ENCODE peak calls at places on chromosomes 12 and 14, in four cellular contexts. D is astrocyte of the hippocampus; U is activated CD4-positive, alpha-beta T cell treated with anti-CD3 and anti-CD28 coated beads, Interleukin-2, amount 10 ng/mL, durations not matched to agents 24 days and 14 days; E is DMS53. I is an unnamed sample.
A peak's percentile ranks its signal among the peaks of the same experiment; 100 is the strongest.

GRCh38 chr12:45388545-45388944 is 172.7 kb downstream of the ANO6 start:
- DNase-seq in U (no peak), D (peak; percentile 70), E (peak; percentile 68), I (no peak)

GRCh38 chr14:65709576-65709975 is 297.0 kb downstream of the FUT8 start:
- DNase-seq in E (no peak), D (peak; percentile 3), U (no peak), I (no peak)

GRCh38 chr12:75766263-75767160 is 255.1 kb upstream of the KRR1 start:
- DNase-seq in D (peak; percentile 32), U (no peak), E (peak; percentile 84), I (no peak)

GRCh38 chr12:105113094-105113493 is 5.6 kb downstream of the WASHC4 start:
- DNase-seq in D (no peak), E (no peak), U (no peak), I (no peak)

GRCh38 chr12:124774462-124775167 is 89.0 kb downstream of the SCARB1 start:
- DNase-seq in E (no peak), U (peak; percentile 90), D (peak; percentile 96), I (no peak)

GRCh38 chr14:91835197-91835919 is 32.0 kb downstream of the TC2N start:
- DNase-seq in D (no peak), E (peak; percentile 52), U (peak; percentile 71), I (no peak)

GRCh38 chr14:23829736-23830474 is 123.7 kb upstream of the DHRS4 start:
- DNase-seq in U (no peak), D (peak; percentile 92), E (peak; percentile 66), I (peak; percentile 89)

GRCh38 chr14:80310950-80311349 is 99.6 kb upstream of the DIO2 start:
- DNase-seq in D (no peak), U (no peak), E (no peak), I (no peak)

GRCh38 chr12:27505124-27505523 is 18.9 kb upstream of the PPFIBP1 start:
- DNase-seq in E (no peak), D (peak; percentile 44), U (no peak), I (no peak)

GRCh38 chr14:36430662-36431084 is 89.4 kb downstream of the NKX2-1 start:
- DNase-seq in D (no peak), U (no peak), E (no peak), I (no peak)

GRCh38 chr12:110754101-110754793 is 11.6 kb upstream of the PPP1CC start:
- DNase-seq in E (no peak), U (no peak), D (no peak), I (no peak)

GRCh38 chr12:108146035-108146893 is 17.2 kb downstream of the WSCD2 start:
- DNase-seq in D (no peak), E (no peak), U (no peak), I (no peak)

GRCh38 chr14:36054353-36055051 is 122.0 kb downstream of the PTCSC3 start:
- DNase-seq in D (no peak), U (no peak), E (no peak), I (no peak)

GRCh38 chr12:131863711-131864396 is 30.6 kb upstream of the ULK1 start:
- DNase-seq in D (no peak), E (no peak), U (no peak), I (no peak)

GRCh38 chr12:81692008-81692407 is 67.1 kb downstream of the PPFIA2 start:
- DNase-seq in U (no peak), E (peak; percentile 58), D (peak; percentile 7), I (no peak)

GRCh38 chr14:56124296-56124695 is 6.1 kb downstream of the PELI2 start:
- DNase-seq in E (peak; percentile 69), U (no peak), D (no peak), I (no peak)

GRCh38 chr12:4477133-4477532 is 31.5 kb upstream of the FGF6 start:
- DNase-seq in U (no peak), D (no peak), E (no peak), I (no peak)

GRCh38 chr14:55129428-55130193 is 559 bp downstream of the LGALS3 start:
- DNase-seq in U (peak; percentile 83), D (peak; percentile 86), E (peak; percentile 78), I (no peak)

GRCh38 chr12:52688481-52688880 is 8.3 kb upstream of the KRT1 start:
- DNase-seq in U (no peak), E (no peak), D (no peak), I (no peak)

GRCh38 chr12:56900583-56900982 is 33.6 kb downstream of the SDR9C7 start:
- DNase-seq in U (no peak), E (peak; percentile 34), D (peak; percentile 5), I (peak; percentile 26)

GRCh38 chr12:109741970-109742372 is 28.3 kb downstream of the FAM222A start:
- DNase-seq in D (no peak), U (no peak), E (no peak), I (no peak)

GRCh38 chr12:23493690-23494101 is 455.8 kb downstream of the SOX5 start:
- DNase-seq in U (no peak), D (peak; percentile 42), E (peak; percentile 64), I (no peak)

GRCh38 chr14:69139743-69140142 is 13.2 kb downstream of the DCAF5 start:
- DNase-seq in D (no peak), U (no peak), E (no peak), I (no peak)

GRCh38 chr14:23539209-23539866 is 12.2 kb downstream of the ZFHX2 start:
- DNase-seq in E (peak; percentile 51), D (peak; percentile 71), U (peak; percentile 82), I (no peak)

GRCh38 chr14:51357250-51357649 is 117.2 kb downstream of the TMX1 start:
- DNase-seq in E (no peak), U (no peak), D (peak; percentile 54), I (no peak)

GRCh38 chr12:88579941-88580871 is at the start of gene KITLG:
- DNase-seq in U (peak; percentile 72), D (peak; percentile 95), E (peak; percentile 97), I (no peak)

GRCh38 chr12:76766161-76766560 is 2.2 kb downstream of the ZDHHC17 start:
- DNase-seq in U (no peak), D (no peak), E (no peak), I (no peak)

GRCh38 chr14:31000629-31001338 is 24.7 kb upstream of the AP4S1 start:
- DNase-seq in D (no peak), U (no peak), E (no peak), I (no peak)

GRCh38 chr12:125373375-125373774 is 308.1 kb downstream of the AACS start:
- DNase-seq in E (no peak), U (no peak), D (no peak), I (no peak)

GRCh38 chr12:63844391-63845341 is at the start of gene SRGAP1:
- DNase-seq in D (peak; percentile 82), U (peak; percentile 59), E (peak; percentile 83), I (no peak)

GRCh38 chr14:86714153-86714552 is 1184.2 kb downstream of the FLRT2 start:
- DNase-seq in E (no peak), D (no peak), U (no peak), I (no peak)

GRCh38 chr14:93915070-93915705 is 12.0 kb upstream of the FAM181A start:
- DNase-seq in U (no peak), D (no peak), E (no peak), I (no peak)

GRCh38 chr12:45789025-45789424 is 59.5 kb downstream of the ARID2 start:
- DNase-seq in E (peak; percentile 18), U (no peak), D (no peak), I (no peak)

GRCh38 chr14:68626386-68626785 is 166.5 kb downstream of the ZFP36L1 start:
- DNase-seq in D (no peak), E (no peak), U (no peak), I (no peak)

GRCh38 chr12:8818526-8818925 is 3.9 kb upstream of the A2ML1 start:
- DNase-seq in D (no peak), U (no peak), E (no peak), I (no peak)

GRCh38 chr12:72018036-72018435 is 79.4 kb downstream of the TPH2 start:
- DNase-seq in D (no peak), U (no peak), E (no peak), I (no peak)

GRCh38 chr14:65222434-65222833 is 120.1 kb upstream of the MAX start:
- DNase-seq in D (peak; percentile 71), U (peak; percentile 86), E (peak; percentile 61), I (no peak)

GRCh38 chr12:112303004-112303403 is 79.2 kb downstream of the HECTD4 start:
- DNase-seq in E (peak; percentile 55), D (peak; percentile 81), U (peak; percentile 85), I (peak; percentile 56)